ENCODE peak calls at places on chromosome X, in nine cellular contexts. Y is T-cell; M is stimulated activated CD4-positive, alpha-beta T cell treated with anti-CD3 and anti-CD28 coated beads, Interleukin-15, amount 100 ng/mL, for 1 hour; G is H7; H is transverse colon; O is stimulated activated CD8-positive, alpha-beta memory T cell treated with anti-CD3 and anti-CD28 coated beads, Interleukin-12 subunit alpha, Interleukin-12 subunit beta, amount 100 ng/mL, for 4 hours; F is mesendoderm; X is GM06990; B is cardiac muscle cell. Q is an unnamed sample.

GRCh38 chrX:57211906-57212305 is 74.6 kb upstream of the FAAH2 start:
- DNase-seq in X (no peak), G (no peak), Y (no peak), F (peak; percentile 42), M (no peak), O (no peak), B (no peak), H (no peak), Q (no peak)

GRCh38 chrX:40570346-40571093 is 10.2 kb upstream of the ATP6AP2 start:
- DNase-seq in O (no peak), M (no peak), Y (no peak), F (peak; percentile 11), H (no peak), X (peak; percentile 19), B (peak; percentile 3), G (peak; percentile 28), Q (no peak)

GRCh38 chrX:21700967-21701366 is 42.8 kb upstream of the KLHL34 start:
- DNase-seq in M (no peak), H (no peak), G (no peak), O (no peak), B (no peak), Y (no peak), F (no peak), X (no peak), Q (no peak)

GRCh38 chrX:131577433-131577832 is 33.6 kb downstream of the OR13H1 start:
- DNase-seq in O (no peak), B (no peak), M (no peak), G (no peak), F (no peak), H (no peak), Y (no peak), X (no peak), Q (no peak)

GRCh38 chrX:76802698-76803097 is 375.2 kb downstream of the MAGEE1 start:
- DNase-seq in G (no peak), B (no peak), O (no peak), Y (no peak), M (no peak), F (no peak), X (no peak), H (no peak), Q (no peak)

GRCh38 chrX:132217203-132218073 is 1.8 kb downstream of the RAP2C start:
- DNase-seq in M (peak; percentile 52), O (peak; percentile 62), H (peak; percentile 77), X (peak; percentile 82), B (peak; percentile 87), G (peak; percentile 88), F (peak; percentile 93), Y (peak; percentile 66), Q (peak; percentile 92)

GRCh38 chrX:57587607-57588006 is 4.2 kb upstream of the ZXDB start:
- DNase-seq in H (no peak), M (no peak), G (no peak), Y (no peak), O (no peak), X (no peak), F (no peak), B (no peak), Q (no peak)

GRCh38 chrX:132488092-132488749 is 617 bp downstream of the MBNL3 start:
- DNase-seq in X (no peak), H (peak; percentile 33), B (peak; percentile 55), G (no peak), F (peak; percentile 26), Y (peak; percentile 24), M (no peak), O (no peak), Q (no peak)

GRCh38 chrX:11406109-11406755 is 113.0 kb downstream of the AMELX start:
- DNase-seq in M (no peak), Y (no peak), X (no peak), H (no peak), F (no peak), B (peak; percentile 40), O (no peak), G (no peak), Q (no peak)

GRCh38 chrX:132480581-132481203 is 8.1 kb downstream of the MBNL3 start:
- DNase-seq in G (no peak), H (peak; percentile 64), F (peak; percentile 7), B (peak; percentile 64), X (peak; percentile 48), O (peak; percentile 6), M (no peak), Y (peak; percentile 47), Q (peak; percentile 74)

GRCh38 chrX:114800719-114801118 is 216.7 kb downstream of the IL13RA2 start:
- DNase-seq in Y (no peak), O (no peak), X (no peak), F (no peak), B (peak; percentile 89), G (no peak), H (no peak), M (no peak), Q (no peak)

GRCh38 chrX:155179343-155179997 is 36.8 kb upstream of the VBP1 start:
- DNase-seq in M (no peak), G (no peak), Y (no peak), B (peak; percentile 19), X (no peak), O (no peak), H (no peak), F (no peak), Q (no peak)

GRCh38 chrX:116272881-116273280 is 102.3 kb downstream of the AGTR2 start:
- DNase-seq in B (peak; percentile 20), F (no peak), Y (no peak), X (no peak), G (no peak), M (no peak), H (no peak), O (no peak), Q (no peak)

Q was measured in spleen.